ENCODE peak calls at places on chromosomes 1 and 21, in four cellular contexts. P is transverse colon, K is suprapubic skin, T is caudate nucleus. M is an unnamed sample.

GRCh38 chr1:92301021-92301420 is 2.2 kb downstream of the RPAP2 start:
- DNase-seq in T (no peak), K (no peak), P (no peak), M (no peak)

GRCh38 chr1:201676061-201676644 is 137.2 kb downstream of the NAV1 start:
- DNase-seq in P (peak), T (no peak), K (no peak), M (peak)

GRCh38 chr1:57874426-57874825 is 450.6 kb upstream of the DAB1 start:
- DNase-seq in P (no peak), K (no peak), T (no peak), M (no peak)

GRCh38 chr1:18861082-18861481 is 1.6 kb upstream of the TAS1R2 start:
- DNase-seq in T (no peak), P (no peak), K (no peak), M (peak)

GRCh38 chr1:92186081-92186480 is 31.6 kb upstream of the C1orf146 start:
- DNase-seq in P (no peak), K (no peak), T (no peak), M (no peak)

GRCh38 chr1:201885531-201886075 is 3.1 kb upstream of the SHISA4 start:
- DNase-seq in T (no peak), K (no peak), P (no peak), M (peak)

GRCh38 chr1:22045604-22046228 is 6.8 kb upstream of the CDC42 start:
- DNase-seq in T (no peak), P (no peak), K (no peak), M (no peak)

GRCh38 chr1:86429122-86429725 is 5.3 kb downstream of the CLCA2 start:
- DNase-seq in T (no peak), P (no peak), K (no peak), M (no peak)

GRCh38 chr21:28781602-28782274 is 210.9 kb downstream of the LTN1 start:
- DNase-seq in T (no peak), P (no peak), K (no peak), M (no peak)

GRCh38 chr1:60132985-60133673 is 59.6 kb upstream of the C1orf87 start:
- DNase-seq in T (no peak), K (peak), P (peak), M (no peak)

GRCh38 chr1:23617019-23617418 is 57.7 kb upstream of the ID3 start:
- DNase-seq in P (no peak), T (no peak), K (no peak), M (no peak)

GRCh38 chr1:29849038-29849750 is 612.9 kb downstream of the PTPRU start:
- DNase-seq in T (no peak), K (no peak), P (peak), M (peak)

GRCh38 chr1:225520587-225521227 is 92.9 kb upstream of the LBR start:
- DNase-seq in P (no peak), K (no peak), T (no peak), M (no peak)

GRCh38 chr1:234891427-234891826 is 237.2 kb downstream of the TOMM20 start:
- DNase-seq in P (no peak), K (no peak), T (no peak), M (no peak)

GRCh38 chr1:18009729-18010075 is 97.9 kb upstream of the IGSF21 start:
- DNase-seq in P (no peak), K (no peak), T (no peak), M (no peak)

GRCh38 chr1:101283443-101283842 is 46.6 kb downstream of the S1PR1 start:
- DNase-seq in K (no peak), T (no peak), P (no peak), M (no peak)

GRCh38 chr1:88783145-88783544 is 99.1 kb downstream of the PKN2 start:
- DNase-seq in T (no peak), P (no peak), K (no peak), M (no peak)

GRCh38 chr1:84433253-84434080 is 35.2 kb downstream of the DNASE2B start:
- DNase-seq in P (peak), K (no peak), T (peak), M (peak)

GRCh38 chr1:21587602-21587953 is 78.4 kb downstream of the ALPL start:
- DNase-seq in K (no peak), P (no peak), T (no peak), M (no peak)

GRCh38 chr1:237679687-237680086 is 211.0 kb downstream of the ZP4 start:
- DNase-seq in P (no peak), K (no peak), T (no peak), M (no peak)

GRCh38 chr1:211490038-211490678 is 1.8 kb downstream of the RD3 start:
- DNase-seq in T (no peak), P (no peak), K (no peak), M (no peak)

GRCh38 chr1:226548281-226549093 is at the start of gene STUM:
- DNase-seq in K (no peak), T (no peak), P (peak), M (peak)

GRCh38 chr1:110607663-110608230 is 1.6 kb upstream of the KCNA2 start:
- DNase-seq in K (no peak), P (no peak), T (no peak), M (peak)

GRCh38 chr1:229406798-229407197 is 27.1 kb downstream of the ACTA1 start:
- DNase-seq in K (no peak), P (peak), T (no peak), M (peak)

GRCh38 chr1:65435987-65436386 is 15.5 kb downstream of the LEPR start:
- DNase-seq in P (no peak), T (no peak), K (no peak), M (no peak)

GRCh38 chr21:44365967-44366585 is 12.7 kb downstream of the TRPM2 start:
- DNase-seq in T (no peak), K (peak), P (no peak), M (no peak)

GRCh38 chr1:62045579-62045978 is 149.1 kb upstream of the L1TD1 start:
- DNase-seq in K (no peak), T (no peak), P (no peak), M (peak)

GRCh38 chr1:227883073-227883520 is 64.6 kb downstream of the WNT9A start:
- DNase-seq in P (no peak), K (no peak), T (no peak), M (no peak)

GRCh38 chr1:103267893-103268292 is 159.6 kb upstream of the COL11A1 start:
- DNase-seq in T (no peak), P (no peak), K (no peak), M (no peak)

GRCh38 chr1:55446351-55446750 is 231.2 kb upstream of the USP24 start:
- DNase-seq in T (no peak), K (no peak), P (no peak), M (no peak)

GRCh38 chr1:219387211-219387610 is 213.5 kb downstream of the LYPLAL1 start:
- DNase-seq in K (no peak), T (no peak), P (no peak), M (no peak)

GRCh38 chr1:224407546-224408293 is 26.9 kb downstream of the WDR26 start:
- DNase-seq in T (no peak), P (no peak), K (no peak), M (no peak)

GRCh38 chr1:236039736-236040670 is 24.9 kb downstream of the NID1 start:
- DNase-seq in K (no peak), P (no peak), T (no peak), M (peak)

GRCh38 chr1:50265790-50266314 is 157.1 kb downstream of the ELAVL4 start:
- DNase-seq in T (no peak), P (no peak), K (peak), M (no peak)

GRCh38 chr1:17167783-17168479 is 37.0 kb upstream of the PADI1 start:
- DNase-seq in K (no peak), T (no peak), P (no peak), M (peak)

GRCh38 chr1:52266507-52266906 is 99.5 kb downstream of the CC2D1B start:
- DNase-seq in K (no peak), T (no peak), P (no peak), M (no peak)

GRCh38 chr21:19130379-19131028 is 726.9 kb upstream of the TMPRSS15 start:
- DNase-seq in P (no peak), K (no peak), T (no peak), M (no peak)